ENCODE peak calls at places on chromosome 15, in six cellular contexts. X, A, C, N, Y and U are unnamed samples. For H3K4me1, the result is how much of the 10 kb centered on the place peaks cover.

GRCh38 chr15:63348392-63348791 is 33.3 kb downstream of the CA12 start:
- DNase-seq in X (peak), A (no peak), C (peak), N (peak), Y (no peak), U (no peak)

GRCh38 chr15:68552773-68553172 is 26.0 kb upstream of the CORO2B start:
- DNase-seq in X (peak), A (no peak), C (no peak), N (no peak), Y (no peak), U (no peak)

GRCh38 chr15:74227968-74228722 is 8.0 kb upstream of the CCDC33 start:
- DNase-seq in X (no peak), A (no peak), C (no peak), N (no peak), Y (no peak), U (no peak)

GRCh38 chr15:84736375-84736774 is 12.0 kb upstream of the ZNF592 start:
- DNase-seq in X (no peak), A (no peak), C (no peak), N (no peak), Y (no peak), U (peak)

GRCh38 chr15:31503758-31504461 is 177.3 kb downstream of the KLF13 start:
- DNase-seq in X (no peak), A (no peak), C (no peak), N (no peak), Y (no peak), U (no peak)

GRCh38 chr15:68053001-68053400 is 1.1 kb upstream of the PIAS1 start:
- DNase-seq in X (no peak), A (peak), C (no peak), N (no peak), Y (peak), U (no peak)

GRCh38 chr15:67120009-67120838 is 54.8 kb downstream of the SMAD3 start:
- DNase-seq in X (no peak), A (no peak), C (peak), N (no peak), Y (no peak), U (no peak)

GRCh38 chr15:68371160-68371559 is 60.8 kb downstream of the ITGA11 start:
- DNase-seq in X (no peak), A (no peak), C (no peak), N (no peak), Y (no peak), U (no peak)

GRCh38 chr15:35886765-35887164 is 340.8 kb upstream of the DPH6 start:
- DNase-seq in X (no peak), A (no peak), C (no peak), N (peak), Y (no peak), U (no peak)

GRCh38 chr15:99631256-99631655 is 65.5 kb downstream of the MEF2A start:
- DNase-seq in X (no peak), A (no peak), C (no peak), N (no peak), Y (no peak), U (no peak)

GRCh38 chr15:90807687-90808086 is 60.7 kb upstream of the FURIN start:
- DNase-seq in X (no peak), A (no peak), C (no peak), N (no peak), Y (no peak), U (no peak)

GRCh38 chr15:49110158-49110944 is 45.0 kb downstream of the COPS2 start:
- DNase-seq in X (no peak), A (peak), C (no peak), N (no peak), Y (peak), U (no peak)

GRCh38 chr15:84033793-84034553 is 201.6 kb upstream of the GOLGA6L4 start:
- DNase-seq in X (no peak), A (no peak), C (no peak), N (no peak), Y (no peak), U (no peak)

GRCh38 chr15:95698971-95699370 is 631.5 kb upstream of the NR2F2 start:
- DNase-seq in X (no peak), A (no peak), C (no peak), N (no peak), Y (no peak), U (no peak)

GRCh38 chr15:68309024-68309423 is 31.5 kb downstream of the FEM1B start:
- DNase-seq in X (no peak), A (no peak), C (no peak), N (no peak), Y (no peak), U (no peak)

GRCh38 chr15:98865397-98866339 is 141.9 kb downstream of the PGPEP1L start:
- DNase-seq in X (peak), A (no peak), C (peak), N (peak), Y (no peak), U (peak)

GRCh38 chr15:39153718-39154117 is 427.2 kb upstream of the THBS1 start:
- DNase-seq in X (no peak), A (no peak), C (no peak), N (no peak), Y (no peak), U (no peak)

GRCh38 chr15:71296032-71296686 is 180.9 kb downstream of the THSD4 start:
- DNase-seq in X (peak), A (no peak), C (no peak), N (peak), Y (no peak), U (no peak)

GRCh38 chr15:90412356-90413194 is 24.5 kb downstream of the IQGAP1 start:
- DNase-seq in X (no peak), A (peak), C (no peak), N (peak), Y (no peak), U (no peak)

GRCh38 chr15:56943398-56943797 is 25.0 kb downstream of the TCF12 start:
- DNase-seq in X (no peak), A (no peak), C (no peak), N (no peak), Y (no peak), U (no peak)

GRCh38 chr15:80070840-80071239 is 11.4 kb downstream of the ZFAND6 start:
- DNase-seq in X (no peak), A (no peak), C (no peak), N (peak), Y (no peak), U (no peak)

GRCh38 chr15:58410353-58410752 is 21.4 kb upstream of the LIPC start:
- DNase-seq in X (no peak), A (no peak), C (no peak), N (no peak), Y (no peak), U (peak)

GRCh38 chr15:31080618-31081017 is 20.9 kb downstream of the TRPM1 start:
- DNase-seq in X (no peak), A (peak), C (peak), N (no peak), Y (peak), U (no peak)

GRCh38 chr15:48984811-48985352 is 21.2 kb upstream of the SHC4 start:
- DNase-seq in X (no peak), A (no peak), C (no peak), N (no peak), Y (no peak), U (no peak)

GRCh38 chr15:48433226-48433886 is 102.1 kb downstream of the DUT start:
- DNase-seq in X (no peak), A (no peak), C (no peak), N (peak), Y (no peak), U (no peak)

GRCh38 chr15:74956648-74957300 is at the start of gene RPP25:
- DNase-seq in X (peak), A (peak), C (peak), N (peak), Y (peak), U (peak)

GRCh38 chr15:25787855-25788521 is 75.1 kb downstream of the ATP10A start:
- DNase-seq in X (no peak), A (no peak), C (peak), N (peak), Y (no peak), U (no peak)

GRCh38 chr15:64311566-64311965 is 44.4 kb downstream of the CSNK1G1 start:
- DNase-seq in X (no peak), A (no peak), C (no peak), N (no peak), Y (no peak), U (no peak)

GRCh38 chr15:100105101-100105500 is 236.7 kb downstream of the ADAMTS17 start:
- DNase-seq in X (peak), A (no peak), C (peak), N (no peak), Y (no peak), U (no peak)

GRCh38 chr15:74201656-74202420 is 749 bp downstream of the STRA6 start:
- DNase-seq in X (no peak), A (no peak), C (no peak), N (peak), Y (no peak), U (no peak)

GRCh38 chr15:83115831-83116565 is 8.6 kb downstream of the TM6SF1 start:
- DNase-seq in X (no peak), A (no peak), C (no peak), N (no peak), Y (no peak), U (no peak)

GRCh38 chr15:28945626-28946215 is 59.9 kb downstream of the APBA2 start:
- DNase-seq in X (peak), A (no peak), C (peak), N (peak), Y (no peak), U (no peak)

GRCh38 chr15:75672111-75672602 is 24.4 kb downstream of the SNX33 start:
- DNase-seq in X (no peak), A (no peak), C (no peak), N (peak), Y (no peak), U (no peak)

GRCh38 chr15:83310521-83311456 is 26.3 kb upstream of the BNC1 start:
- DNase-seq in X (no peak), A (no peak), C (no peak), N (no peak), Y (no peak), U (no peak)

GRCh38 chr15:38667875-38668274 is 103.3 kb upstream of the RASGRP1 start:
- DNase-seq in X (no peak), A (no peak), C (no peak), N (no peak), Y (no peak), U (no peak)

GRCh38 chr15:40937762-40938529 is 8.8 kb downstream of the DLL4 start:
- DNase-seq in X (no peak), A (no peak), C (no peak), N (no peak), Y (no peak), U (peak)

GRCh38 chr15:52093539-52094502 is 18.8 kb downstream of the BCL2L10 start:
- DNase-seq in X (no peak), A (no peak), C (no peak), N (peak), Y (no peak), U (no peak)
- H3K27ac ChIP-seq in X (no peak), A (no peak), C (no peak), N (peak), Y (no peak), U (no peak)

GRCh38 chr15:101168463-101168824 is 83.4 kb downstream of the CHSY1 start:
- DNase-seq in X (no peak), A (no peak), C (peak), N (peak), Y (no peak), U (no peak)

GRCh38 chr15:101168898-101169297 is 83.0 kb downstream of the CHSY1 start:
- DNase-seq in X (no peak), A (no peak), C (no peak), N (no peak), Y (no peak), U (no peak)

GRCh38 chr15:101167791-101168462 is 83.9 kb downstream of the CHSY1 start:
- DNase-seq in X (no peak), A (peak), C (peak), N (peak), Y (no peak), U (no peak)

GRCh38 chr15:101170568-101171350 is 81.1 kb downstream of the CHSY1 start:
- DNase-seq in X (no peak), A (no peak), C (peak), N (peak), Y (no peak), U (no peak)

DNA sequence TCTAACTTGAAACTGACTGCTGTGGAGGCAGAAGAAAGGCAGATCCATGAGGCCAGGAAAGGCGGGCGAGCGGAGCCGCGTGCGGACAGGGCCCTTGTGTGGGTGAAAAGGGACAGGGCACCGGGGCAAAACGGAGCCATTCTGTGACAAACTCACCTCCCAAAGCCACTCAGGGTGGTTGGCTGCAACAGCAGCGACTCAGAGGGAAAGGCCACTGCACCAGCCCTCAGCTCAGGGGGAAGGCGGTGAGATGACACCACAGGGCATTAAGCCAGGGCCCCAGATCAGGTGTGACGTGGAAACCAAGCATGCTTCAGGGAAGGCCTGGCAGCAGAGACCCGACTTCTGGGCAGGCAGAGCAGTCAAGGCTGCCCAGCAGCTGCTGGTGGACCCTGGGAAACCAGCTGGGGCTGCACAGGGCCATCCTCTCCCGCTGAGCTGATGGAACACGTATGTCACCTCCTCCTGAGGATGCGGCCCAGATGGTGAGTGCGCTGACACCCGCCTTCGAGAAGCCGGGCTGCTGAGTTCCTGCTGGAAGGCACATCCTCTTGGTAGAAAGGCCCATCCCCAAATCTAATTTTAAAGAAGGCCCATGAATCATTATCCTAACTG is 82.3 kb downstream of the CHSY1 start:
- DNase-seq in X (no peak), A (no peak), C (peak), N (peak), Y (no peak), U (no peak)
- H3K4me1 ChIP-seq in X (under half), A (under half), C (under half), N (half or more), Y (under half), U (under half)

DNA sequence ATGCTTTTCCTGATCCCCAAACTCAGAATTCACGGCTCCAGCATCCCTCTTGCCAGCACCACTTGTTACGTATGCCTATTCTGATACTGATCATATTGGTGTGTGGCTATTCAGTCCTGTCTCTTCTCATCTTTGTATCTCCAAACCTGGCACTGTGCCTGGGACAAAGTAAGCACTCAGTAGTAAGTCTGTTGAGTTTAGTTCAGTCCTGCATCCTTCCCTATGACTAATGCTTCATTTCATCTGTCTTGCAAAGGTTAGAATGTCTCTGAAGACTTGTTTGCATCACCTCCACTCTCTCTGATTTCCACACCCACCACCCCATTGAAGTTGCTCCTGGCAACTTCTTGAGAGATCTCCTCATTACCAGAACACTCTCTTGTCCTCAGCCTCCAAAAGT is 80.3 kb downstream of the HMG20A start:
- DNase-seq in X (no peak), A (no peak), C (no peak), N (peak), Y (no peak), U (no peak)
- H3K27ac ChIP-seq in X (no peak), A (no peak), C (no peak), N (no peak), Y (no peak), U (no peak)

GRCh38 chr15:45100884-45101622 is 12.9 kb downstream of the DUOX2 start:
- DNase-seq in X (no peak), A (no peak), C (no peak), N (no peak), Y (peak), U (no peak)

GRCh38 chr15:45102226-45102625 is 11.7 kb downstream of the DUOX2 start:
- DNase-seq in X (no peak), A (no peak), C (peak), N (no peak), Y (no peak), U (no peak)

GRCh38 chr15:45105586-45105985 is 8.4 kb downstream of the DUOX2 start:
- DNase-seq in X (no peak), A (no peak), C (peak), N (no peak), Y (no peak), U (no peak)

GRCh38 chr15:45099549-45100165 is 14.3 kb downstream of the DUOX2 start:
- DNase-seq in X (no peak), A (no peak), C (peak), N (no peak), Y (no peak), U (no peak)

GRCh38 chr15:45101749-45102148 is 12.2 kb downstream of the DUOX2 start:
- DNase-seq in X (no peak), A (no peak), C (peak), N (no peak), Y (no peak), U (no peak)
- H3K4me1 ChIP-seq in X (under half), A (under half), C (under half), N (under half), Y (under half), U (under half)

GRCh38 chr15:88987590-88987950 is 74.4 kb upstream of the MFGE8 start:
- DNase-seq in X (no peak), A (no peak), C (no peak), N (no peak), Y (no peak), U (no peak)
- H3K27ac ChIP-seq in X (no peak), A (peak), C (no peak), N (peak), Y (no peak), U (no peak)

DNA sequence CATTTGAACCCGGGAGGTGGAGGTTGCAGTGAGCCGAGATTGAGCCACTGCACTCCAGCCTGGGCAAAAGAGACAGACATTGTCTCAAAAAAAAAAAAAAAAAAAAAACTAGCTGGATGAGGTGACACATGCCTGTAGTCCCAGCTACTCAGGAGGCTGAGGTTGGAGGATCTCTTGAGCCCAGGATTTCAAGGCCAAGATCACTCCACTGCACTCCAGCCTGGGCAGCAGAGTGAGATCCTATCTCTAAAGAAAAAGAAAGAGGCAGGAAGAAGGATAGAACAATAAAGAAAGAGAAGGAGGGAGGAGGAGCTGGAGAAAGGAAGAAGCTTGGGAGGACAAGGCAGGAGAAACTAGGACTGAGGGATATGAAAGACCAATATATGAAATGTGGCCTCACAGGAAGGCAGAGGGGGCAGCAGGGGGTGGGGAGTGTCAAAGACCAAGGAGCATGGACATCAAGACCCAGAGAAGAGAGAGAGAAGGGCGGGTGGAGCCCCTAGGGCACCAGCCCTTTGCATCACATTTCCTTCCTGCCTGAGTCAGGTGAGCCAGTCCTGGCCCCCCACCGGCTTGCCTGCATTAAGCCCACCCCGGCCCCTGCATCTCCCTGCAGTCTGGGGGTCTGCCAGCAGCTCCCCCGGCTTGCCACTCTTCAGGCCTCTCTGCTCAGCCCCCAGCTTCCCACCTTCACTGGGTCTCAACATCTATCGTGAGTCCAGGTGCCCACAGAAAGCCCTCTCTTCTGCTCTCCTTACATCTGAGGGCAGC is 11.5 kb downstream of the IGDCC3 start:
- DNase-seq in X (no peak), A (peak), C (no peak), N (no peak), Y (no peak), U (no peak)
- H3K4me1 ChIP-seq in X (under half), A (under half), C (under half), N (under half), Y (under half), U (under half)

DNA sequence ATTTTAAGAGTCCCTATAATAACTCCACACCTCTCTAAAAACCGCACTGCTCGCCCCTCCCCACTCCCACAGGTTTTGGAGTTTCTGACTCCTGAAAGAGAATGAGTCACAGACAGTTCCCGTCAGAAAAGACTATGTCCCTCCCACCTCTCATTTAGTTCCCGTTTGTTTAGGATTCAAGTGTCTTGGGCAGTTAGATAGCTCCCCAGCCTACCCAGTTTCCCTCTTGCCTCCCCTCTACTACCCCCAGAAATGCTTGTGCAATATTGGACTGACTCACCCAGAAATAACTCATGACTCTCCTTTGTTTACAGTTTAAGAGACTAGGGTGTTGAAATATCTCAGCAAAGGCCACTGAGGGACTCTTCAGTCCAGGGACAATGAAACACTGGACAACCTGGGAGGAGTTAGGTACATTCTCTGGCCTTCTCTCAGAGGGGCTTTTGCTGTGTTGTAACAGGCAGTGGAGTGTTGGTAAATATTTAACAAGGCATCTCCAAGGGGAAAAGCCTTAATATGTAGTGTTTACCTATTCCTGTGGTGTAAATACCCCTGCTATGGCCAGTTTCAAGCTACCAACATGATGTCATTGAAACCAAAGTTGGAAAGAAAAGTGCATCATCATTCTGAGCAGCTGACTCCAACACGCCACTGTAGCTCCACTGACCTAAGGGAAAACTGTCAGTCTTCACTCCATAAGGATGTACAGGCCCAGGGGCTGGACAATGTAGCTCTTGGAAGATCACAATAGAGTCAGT is 96.1 kb upstream of the CHD2 start:
- DNase-seq in X (no peak), A (peak), C (peak), N (peak), Y (no peak), U (no peak)
- H3K27ac ChIP-seq in X (peak), A (no peak), C (peak), N (peak), Y (no peak), U (peak)

GRCh38 chr15:93066834-93067648 is 22.0 kb downstream of the RGMA start:
- DNase-seq in X (no peak), A (no peak), C (no peak), N (no peak), Y (no peak), U (no peak)
- H3K4me1 ChIP-seq in X (under half), A (under half), C (under half), N (under half), Y (half or more), U (under half)